ENCODE peak calls at places on chromosomes 4 and X, in seven cellular contexts. One of them, this sample, is unnamed.

GRCh38 chr4:136241221-136241986 is 1290.9 kb downstream of the PCDH18 start:
- DNase-seq in heart right ventricle: no peak
- DNase-seq in RPMI8226: no peak
- DNase-seq in tibial nerve: no peak
- DNase-seq in activated naive CD8-positive, alpha-beta T cell treated with anti-CD3 and anti-CD28 coated beads, Interleukin-2, amount 50 U/mL, for 24 hours: no peak
- DNase-seq in anterior cingulate cortex: no peak
- DNase-seq in RWPE1: no peak
- DNase-seq in this sample: no peak

GRCh38 chrX:17376381-17377046 is 1.5 kb downstream of the NHS start:
- DNase-seq in heart right ventricle: peak
- DNase-seq in RPMI8226: no peak
- DNase-seq in tibial nerve: no peak
- DNase-seq in activated naive CD8-positive, alpha-beta T cell treated with anti-CD3 and anti-CD28 coated beads, Interleukin-2, amount 50 U/mL, for 24 hours: peak
- DNase-seq in anterior cingulate cortex: peak
- DNase-seq in RWPE1: no peak
- DNase-seq in this sample: no peak

GRCh38 chr4:40333921-40334352 is 1.2 kb upstream of the CHRNA9 start:
- DNase-seq in heart right ventricle: no peak
- DNase-seq in RPMI8226: no peak
- DNase-seq in tibial nerve: no peak
- DNase-seq in activated naive CD8-positive, alpha-beta T cell treated with anti-CD3 and anti-CD28 coated beads, Interleukin-2, amount 50 U/mL, for 24 hours: no peak
- DNase-seq in anterior cingulate cortex: no peak
- DNase-seq in RWPE1: peak
- DNase-seq in this sample: no peak

GRCh38 chr4:82138376-82138775 is 235.4 kb downstream of the HNRNPD start:
- DNase-seq in heart right ventricle: no peak
- DNase-seq in RPMI8226: no peak
- DNase-seq in tibial nerve: no peak
- DNase-seq in activated naive CD8-positive, alpha-beta T cell treated with anti-CD3 and anti-CD28 coated beads, Interleukin-2, amount 50 U/mL, for 24 hours: peak
- DNase-seq in anterior cingulate cortex: no peak
- DNase-seq in RWPE1: peak
- DNase-seq in this sample: no peak

GRCh38 chr4:123121241-123121907 is 199.0 kb upstream of the NUDT6 start:
- DNase-seq in heart right ventricle: no peak
- DNase-seq in RPMI8226: no peak
- DNase-seq in tibial nerve: no peak
- DNase-seq in activated naive CD8-positive, alpha-beta T cell treated with anti-CD3 and anti-CD28 coated beads, Interleukin-2, amount 50 U/mL, for 24 hours: no peak
- DNase-seq in anterior cingulate cortex: no peak
- DNase-seq in RWPE1: peak
- DNase-seq in this sample: no peak

GRCh38 chrX:138298268-138298667 is 413.2 kb downstream of the FGF13 start:
- DNase-seq in heart right ventricle: no peak
- DNase-seq in RPMI8226: no peak
- DNase-seq in tibial nerve: no peak
- DNase-seq in activated naive CD8-positive, alpha-beta T cell treated with anti-CD3 and anti-CD28 coated beads, Interleukin-2, amount 50 U/mL, for 24 hours: no peak
- DNase-seq in anterior cingulate cortex: no peak
- DNase-seq in RWPE1: no peak
- DNase-seq in this sample: no peak

GRCh38 chr4:108168672-108169562 is at the start of gene LEF1:
- DNase-seq in heart right ventricle: peak
- DNase-seq in RPMI8226: peak
- DNase-seq in tibial nerve: no peak
- DNase-seq in activated naive CD8-positive, alpha-beta T cell treated with anti-CD3 and anti-CD28 coated beads, Interleukin-2, amount 50 U/mL, for 24 hours: peak
- DNase-seq in anterior cingulate cortex: no peak
- DNase-seq in RWPE1: no peak
- DNase-seq in this sample: no peak

GRCh38 chr4:169649545-169650226 is 29.3 kb downstream of the CLCN3 start:
- DNase-seq in heart right ventricle: peak
- DNase-seq in RPMI8226: no peak
- DNase-seq in tibial nerve: no peak
- DNase-seq in activated naive CD8-positive, alpha-beta T cell treated with anti-CD3 and anti-CD28 coated beads, Interleukin-2, amount 50 U/mL, for 24 hours: no peak
- DNase-seq in anterior cingulate cortex: no peak
- DNase-seq in RWPE1: no peak
- DNase-seq in this sample: no peak

GRCh38 chr4:118773082-118773792 is 62.7 kb downstream of the SEC24D start:
- DNase-seq in heart right ventricle: no peak
- DNase-seq in RPMI8226: no peak
- DNase-seq in tibial nerve: no peak
- DNase-seq in activated naive CD8-positive, alpha-beta T cell treated with anti-CD3 and anti-CD28 coated beads, Interleukin-2, amount 50 U/mL, for 24 hours: no peak
- DNase-seq in anterior cingulate cortex: no peak
- DNase-seq in RWPE1: no peak
- DNase-seq in this sample: no peak

GRCh38 chr4:140277576-140277975 is 95.9 kb upstream of the SCOC start:
- DNase-seq in heart right ventricle: no peak
- DNase-seq in RPMI8226: no peak
- DNase-seq in tibial nerve: no peak
- DNase-seq in activated naive CD8-positive, alpha-beta T cell treated with anti-CD3 and anti-CD28 coated beads, Interleukin-2, amount 50 U/mL, for 24 hours: no peak
- DNase-seq in anterior cingulate cortex: no peak
- DNase-seq in RWPE1: no peak
- DNase-seq in this sample: no peak

GRCh38 chr4:154416183-154416543 is 75.4 kb downstream of the DCHS2 start:
- DNase-seq in heart right ventricle: peak
- DNase-seq in RPMI8226: no peak
- DNase-seq in tibial nerve: no peak
- DNase-seq in activated naive CD8-positive, alpha-beta T cell treated with anti-CD3 and anti-CD28 coated beads, Interleukin-2, amount 50 U/mL, for 24 hours: peak
- DNase-seq in anterior cingulate cortex: no peak
- DNase-seq in RWPE1: no peak
- DNase-seq in this sample: no peak

GRCh38 chrX:81003491-81004185 is 194.0 kb upstream of the BRWD3 start:
- DNase-seq in heart right ventricle: no peak
- DNase-seq in RPMI8226: no peak
- DNase-seq in tibial nerve: no peak
- DNase-seq in activated naive CD8-positive, alpha-beta T cell treated with anti-CD3 and anti-CD28 coated beads, Interleukin-2, amount 50 U/mL, for 24 hours: no peak
- DNase-seq in anterior cingulate cortex: no peak
- DNase-seq in RWPE1: no peak
- DNase-seq in this sample: no peak

GRCh38 chrX:12419591-12419990 is 281.3 kb downstream of the FRMPD4 start:
- DNase-seq in heart right ventricle: no peak
- DNase-seq in RPMI8226: no peak
- DNase-seq in tibial nerve: no peak
- DNase-seq in activated naive CD8-positive, alpha-beta T cell treated with anti-CD3 and anti-CD28 coated beads, Interleukin-2, amount 50 U/mL, for 24 hours: no peak
- DNase-seq in anterior cingulate cortex: no peak
- DNase-seq in RWPE1: no peak
- DNase-seq in this sample: no peak

GRCh38 chrX:74371399-74371798 is 49.9 kb upstream of the SLC16A2 start:
- DNase-seq in heart right ventricle: no peak
- DNase-seq in RPMI8226: no peak
- DNase-seq in tibial nerve: no peak
- DNase-seq in activated naive CD8-positive, alpha-beta T cell treated with anti-CD3 and anti-CD28 coated beads, Interleukin-2, amount 50 U/mL, for 24 hours: no peak
- DNase-seq in anterior cingulate cortex: no peak
- DNase-seq in RWPE1: no peak
- DNase-seq in this sample: no peak

GRCh38 chrX:106901781-106902219 is 1.3 kb downstream of the RIPPLY1 start:
- DNase-seq in heart right ventricle: no peak
- DNase-seq in RPMI8226: no peak
- DNase-seq in tibial nerve: no peak
- DNase-seq in activated naive CD8-positive, alpha-beta T cell treated with anti-CD3 and anti-CD28 coated beads, Interleukin-2, amount 50 U/mL, for 24 hours: no peak
- DNase-seq in anterior cingulate cortex: no peak
- DNase-seq in RWPE1: no peak
- DNase-seq in this sample: no peak